ENCODE peak calls at places on chromosomes 11 and 22, in eight cellular contexts. O is activated T-cell treated with anti-CD3 and anti-CD28 coated beads, Interleukin-2, amount 50 U/mL, for 48 hours; M is globus pallidus; A is posterior cingulate gyrus; F is body of pancreas; G is astrocyte of the spinal cord; I is AG10803; Z is amniotic stem cell. K is an unnamed sample.

GRCh38 chr22:45896153-45896951 is 80.6 kb downstream of the WNT7B start:
- DNase-seq in O (no peak), M (no peak), A (no peak), F (peak; percentile 46), G (no peak), I (no peak), Z (no peak), K (no peak)

GRCh38 chr11:108111126-108111525 is 10.2 kb upstream of the ACAT1 start:
- DNase-seq in O (no peak), M (no peak), A (no peak), F (no peak), G (no peak), I (no peak), Z (no peak), K (no peak)

GRCh38 chr11:28606930-28607329 is 498.7 kb downstream of the METTL15 start:
- DNase-seq in O (no peak), M (no peak), A (no peak), F (no peak), G (peak; percentile 41), I (peak; percentile 14), Z (no peak), K (no peak)

GRCh38 chr11:20158597-20159257 is 1.5 kb downstream of the DBX1 start:
- DNase-seq in O (peak; percentile 30), M (peak; percentile 31), A (no peak), F (peak; percentile 70), G (peak; percentile 69), I (peak; percentile 53), Z (peak; percentile 44), K (peak; percentile 12)

GRCh38 chr11:134987223-134987768 is 575.3 kb upstream of the B3GAT1 start:
- DNase-seq in O (no peak), M (no peak), A (no peak), F (no peak), G (no peak), I (no peak), Z (no peak), K (no peak)

GRCh38 chr11:134100171-134100570 is 31.3 kb downstream of the JAM3 start:
- DNase-seq in O (no peak), M (no peak), A (no peak), F (no peak), G (no peak), I (no peak), Z (no peak), K (no peak)

GRCh38 chr11:76185511-76185910 is 20.8 kb downstream of the WNT11 start:
- DNase-seq in O (no peak), M (no peak), A (no peak), F (no peak), G (no peak), I (no peak), Z (no peak), K (no peak)

GRCh38 chr11:33072465-33072864 is 33.1 kb downstream of the TCP11L1 start:
- DNase-seq in O (no peak), M (no peak), A (no peak), F (no peak), G (no peak), I (no peak), Z (no peak), K (no peak)

GRCh38 chr11:66727883-66728759 is 895 bp downstream of the SPTBN2 start:
- DNase-seq in O (no peak), M (no peak), A (no peak), F (peak; percentile 36), G (no peak), I (no peak), Z (no peak), K (no peak)

GRCh38 chr11:27812341-27812740 is 112.1 kb upstream of the BDNF start:
- DNase-seq in O (no peak), M (no peak), A (no peak), F (no peak), G (no peak), I (no peak), Z (no peak), K (no peak)

GRCh38 chr22:46484861-46485595 is 52.4 kb downstream of the CELSR1 start:
- DNase-seq in O (no peak), M (no peak), A (no peak), F (no peak), G (peak; percentile 56), I (no peak), Z (peak; percentile 85), K (no peak)

GRCh38 chr11:73662445-73663157 is 16.2 kb downstream of the PLEKHB1 start:
- DNase-seq in O (no peak), M (no peak), A (no peak), F (no peak), G (peak; percentile 5), I (no peak), Z (no peak), K (no peak)

GRCh38 chr11:89625171-89625570 is 84.9 kb upstream of the TRIM77 start:
- DNase-seq in O (no peak), M (no peak), A (no peak), F (no peak), G (no peak), I (no peak), Z (no peak), K (no peak)

GRCh38 chr11:61930936-61931335 is 13.6 kb upstream of the RAB3IL1 start:
- DNase-seq in O (no peak), M (no peak), A (no peak), F (no peak), G (no peak), I (no peak), Z (no peak), K (no peak)

GRCh38 chr22:29205260-29205597 is 467 bp upstream of the EMID1 start:
- DNase-seq in O (no peak), M (no peak), A (no peak), F (peak; percentile 52), G (no peak), I (no peak), Z (no peak), K (no peak)

GRCh38 chr11:81007046-81007445 is 1566.2 kb upstream of the TENM4 start:
- DNase-seq in O (no peak), M (no peak), A (no peak), F (no peak), G (peak; percentile 54), I (peak; percentile 33), Z (no peak), K (peak; percentile 2)

GRCh38 chr22:44547371-44547770 is 49.3 kb upstream of the RTL6 start:
- DNase-seq in O (no peak), M (no peak), A (no peak), F (no peak), G (no peak), I (no peak), Z (no peak), K (no peak)

GRCh38 chr11:128772814-128773213 is 78.9 kb downstream of the FLI1 start:
- DNase-seq in O (peak; percentile 39), M (no peak), A (peak; percentile 21), F (peak; percentile 65), G (no peak), I (no peak), Z (no peak), K (no peak)

GRCh38 chr11:30197869-30198268 is 32.9 kb upstream of the FSHB start:
- DNase-seq in O (no peak), M (no peak), A (no peak), F (no peak), G (no peak), I (no peak), Z (no peak), K (no peak)

GRCh38 chr11:125190549-125190948 is 26.0 kb downstream of the PKNOX2 start:
- DNase-seq in O (no peak), M (no peak), A (no peak), F (no peak), G (no peak), I (no peak), Z (no peak), K (no peak)

GRCh38 chr22:37229012-37229804 is 14.9 kb downstream of the RAC2 start:
- DNase-seq in O (peak; percentile 66), M (no peak), A (no peak), F (no peak), G (peak; percentile 82), I (peak; percentile 83), Z (no peak), K (no peak)

GRCh38 chr22:49930596-49931412 is 12.4 kb downstream of the CRELD2 start:
- DNase-seq in O (peak; percentile 68), M (peak; percentile 88), A (peak; percentile 74), F (peak; percentile 90), G (peak; percentile 43), I (peak; percentile 69), Z (no peak), K (peak; percentile 77)

GRCh38 chr11:57310630-57311086 is 14.1 kb downstream of the TNKS1BP1 start:
- DNase-seq in O (no peak), M (no peak), A (no peak), F (peak; percentile 83), G (no peak), I (peak; percentile 51), Z (no peak), K (no peak)

GRCh38 chr11:130918081-130918480 is 1.8 kb upstream of the SNX19 start:
- DNase-seq in O (no peak), M (no peak), A (no peak), F (peak; percentile 82), G (no peak), I (no peak), Z (no peak), K (no peak)

GRCh38 chr11:42410251-42410956 is 901.4 kb upstream of the API5 start:
- DNase-seq in O (no peak), M (no peak), A (no peak), F (no peak), G (no peak), I (no peak), Z (no peak), K (no peak)

GRCh38 chr11:58688779-58689503 is 42.8 kb downstream of the GLYAT start:
- DNase-seq in O (no peak), M (no peak), A (no peak), F (no peak), G (no peak), I (peak; percentile 4), Z (no peak), K (no peak)

GRCh38 chr11:110305169-110306018 is 9.0 kb upstream of the RDX start:
- DNase-seq in O (no peak), M (no peak), A (no peak), F (no peak), G (peak; percentile 26), I (peak; percentile 18), Z (no peak), K (no peak)

GRCh38 chr11:15692739-15693138 is 578.0 kb downstream of the INSC start:
- DNase-seq in O (no peak), M (no peak), A (no peak), F (no peak), G (peak; percentile 9), I (no peak), Z (no peak), K (no peak)

GRCh38 chr11:19968860-19969259 is 191.4 kb downstream of the DBX1 start:
- DNase-seq in O (no peak), M (no peak), A (no peak), F (no peak), G (no peak), I (no peak), Z (no peak), K (no peak)

GRCh38 chr11:94734563-94735275 is 33.4 kb upstream of the AMOTL1 start:
- DNase-seq in O (no peak), M (no peak), A (no peak), F (no peak), G (peak; percentile 47), I (no peak), Z (no peak), K (no peak)

GRCh38 chr22:26887456-26887855 is 230.1 kb downstream of the MIAT start:
- DNase-seq in O (no peak), M (no peak), A (no peak), F (no peak), G (peak; percentile 87), I (peak; percentile 94), Z (peak; percentile 1), K (no peak)